ENCODE peak calls at places on chromosomes 16 and 17, in five cellular contexts. W is AG10803; C is stimulated activated CD8-positive, alpha-beta memory T cell treated with anti-CD3 and anti-CD28 coated beads, Interleukin-15, amount 100 ng/mL, for 24 hours; V is NCI-H1105 treated with DMSO at 0.1 percent for 48 hours; L is psoas muscle. O is an unnamed sample.

GRCh38 chr17:21283482-21284318 is 811 bp upstream of the MAP2K3 start:
- DNase-seq in C (no peak), V (peak; percentile 45), W (no peak), L (no peak), O (no peak)

GRCh38 chr17:82980632-82981031 is 98.8 kb upstream of the METRNL start:
- DNase-seq in V (no peak), C (no peak), L (no peak), W (no peak), O (no peak)

GRCh38 chr17:6940186-6940649 is 55.6 kb upstream of the ALOX12 start:
- DNase-seq in V (no peak), C (no peak), L (no peak), W (peak; percentile 41), O (peak; percentile 3)

GRCh38 chr17:80646328-80646727 is 101.7 kb downstream of the RPTOR start:
- DNase-seq in W (no peak), C (no peak), V (peak; percentile 50), L (no peak), O (no peak)

GRCh38 chr17:14886200-14886739 is 378.9 kb downstream of the PMP22 start:
- DNase-seq in V (no peak), L (no peak), C (no peak), W (peak; percentile 14), O (no peak)

GRCh38 chr17:42908872-42909700 is 8.5 kb downstream of the G6PC1 start:
- DNase-seq in W (no peak), V (no peak), L (no peak), C (no peak), O (no peak)

GRCh38 chr16:88597856-88598491 is 27.8 kb downstream of the ZC3H18 start:
- DNase-seq in V (no peak), C (no peak), L (no peak), W (no peak), O (no peak)

GRCh38 chr17:1562178-1562643 is 381 bp downstream of the PITPNA start:
- DNase-seq in W (peak; percentile 39), L (peak; percentile 80), V (no peak), C (no peak), O (no peak)

GRCh38 chr17:63381101-63381729 is 64.9 kb downstream of the CYB561 start:
- DNase-seq in L (no peak), C (no peak), W (peak; percentile 50), V (no peak), O (no peak)

O was measured in NCI-H1436 treated with DMSO at 0.1 percent for 48 hours.